ENCODE peak calls at places on chromosomes 4 and X, in ten cellular contexts. One of them, this sample, is unnamed.

GRCh38 chrX:24479924-24480722 is 15.0 kb downstream of the PDK3 start:
- DNase-seq in fibroblast of gingiva: no peak
- DNase-seq in T-cell: peak
- DNase-seq in GM10248: peak
- DNase-seq in breast epithelium: no peak
- DNase-seq in KG1: peak
- DNase-seq in stimulated activated CD8-positive, alpha-beta memory T cell treated with anti-CD3 and anti-CD28 coated beads, Interleukin-4, amount 100 ng/mL, for 48 hours: peak
- DNase-seq in NCI-H1694 treated with DMSO at 0.1 percent for 48 hours: no peak
- DNase-seq in memory B cell: peak
- DNase-seq in stimulated activated CD4-positive, alpha-beta T cell treated with anti-CD3 and anti-CD28 coated beads, TNF-alpha, amount 100 ng/mL, for 4 hours: peak
- DNase-seq in this sample: no peak

GRCh38 chrX:21479695-21480280 is 105.6 kb downstream of the CNKSR2 start:
- DNase-seq in fibroblast of gingiva: peak
- DNase-seq in T-cell: no peak
- DNase-seq in GM10248: peak
- DNase-seq in breast epithelium: no peak
- DNase-seq in KG1: no peak
- DNase-seq in stimulated activated CD8-positive, alpha-beta memory T cell treated with anti-CD3 and anti-CD28 coated beads, Interleukin-4, amount 100 ng/mL, for 48 hours: no peak
- DNase-seq in NCI-H1694 treated with DMSO at 0.1 percent for 48 hours: peak
- DNase-seq in memory B cell: peak
- DNase-seq in stimulated activated CD4-positive, alpha-beta T cell treated with anti-CD3 and anti-CD28 coated beads, TNF-alpha, amount 100 ng/mL, for 4 hours: no peak
- DNase-seq in this sample: peak

GRCh38 chrX:153477901-153478300 is 7.5 kb upstream of the HAUS7 start:
- DNase-seq in fibroblast of gingiva: no peak
- DNase-seq in T-cell: no peak
- DNase-seq in GM10248: no peak
- DNase-seq in breast epithelium: no peak
- DNase-seq in KG1: no peak
- DNase-seq in stimulated activated CD8-positive, alpha-beta memory T cell treated with anti-CD3 and anti-CD28 coated beads, Interleukin-4, amount 100 ng/mL, for 48 hours: no peak
- DNase-seq in NCI-H1694 treated with DMSO at 0.1 percent for 48 hours: no peak
- DNase-seq in memory B cell: no peak
- DNase-seq in stimulated activated CD4-positive, alpha-beta T cell treated with anti-CD3 and anti-CD28 coated beads, TNF-alpha, amount 100 ng/mL, for 4 hours: no peak
- DNase-seq in this sample: no peak

GRCh38 chr4:75724867-75725724 is 719 bp downstream of the USO1 start:
- DNase-seq in fibroblast of gingiva: peak
- DNase-seq in T-cell: peak
- DNase-seq in GM10248: peak
- DNase-seq in breast epithelium: peak
- DNase-seq in KG1: peak
- DNase-seq in stimulated activated CD8-positive, alpha-beta memory T cell treated with anti-CD3 and anti-CD28 coated beads, Interleukin-4, amount 100 ng/mL, for 48 hours: peak
- DNase-seq in NCI-H1694 treated with DMSO at 0.1 percent for 48 hours: no peak
- DNase-seq in memory B cell: peak
- DNase-seq in stimulated activated CD4-positive, alpha-beta T cell treated with anti-CD3 and anti-CD28 coated beads, TNF-alpha, amount 100 ng/mL, for 4 hours: peak
- DNase-seq in this sample: no peak

GRCh38 chrX:45322820-45323219 is 122.1 kb upstream of the DIPK2B start:
- DNase-seq in fibroblast of gingiva: peak
- DNase-seq in T-cell: no peak
- DNase-seq in GM10248: no peak
- DNase-seq in breast epithelium: no peak
- DNase-seq in KG1: no peak
- DNase-seq in stimulated activated CD8-positive, alpha-beta memory T cell treated with anti-CD3 and anti-CD28 coated beads, Interleukin-4, amount 100 ng/mL, for 48 hours: no peak
- DNase-seq in NCI-H1694 treated with DMSO at 0.1 percent for 48 hours: no peak
- DNase-seq in memory B cell: no peak
- DNase-seq in stimulated activated CD4-positive, alpha-beta T cell treated with anti-CD3 and anti-CD28 coated beads, TNF-alpha, amount 100 ng/mL, for 4 hours: no peak
- DNase-seq in this sample: peak

GRCh38 chrX:113759422-113759821 is 824.5 kb upstream of the HTR2C start:
- DNase-seq in fibroblast of gingiva: no peak
- DNase-seq in T-cell: no peak
- DNase-seq in GM10248: no peak
- DNase-seq in breast epithelium: no peak
- DNase-seq in KG1: no peak
- DNase-seq in stimulated activated CD8-positive, alpha-beta memory T cell treated with anti-CD3 and anti-CD28 coated beads, Interleukin-4, amount 100 ng/mL, for 48 hours: no peak
- DNase-seq in NCI-H1694 treated with DMSO at 0.1 percent for 48 hours: no peak
- DNase-seq in memory B cell: no peak
- DNase-seq in stimulated activated CD4-positive, alpha-beta T cell treated with anti-CD3 and anti-CD28 coated beads, TNF-alpha, amount 100 ng/mL, for 4 hours: no peak
- DNase-seq in this sample: no peak

GRCh38 chrX:22338740-22339139 is 66.0 kb downstream of the CBLL2 start:
- DNase-seq in fibroblast of gingiva: no peak
- DNase-seq in T-cell: no peak
- DNase-seq in GM10248: no peak
- DNase-seq in breast epithelium: no peak
- DNase-seq in KG1: no peak
- DNase-seq in stimulated activated CD8-positive, alpha-beta memory T cell treated with anti-CD3 and anti-CD28 coated beads, Interleukin-4, amount 100 ng/mL, for 48 hours: no peak
- DNase-seq in NCI-H1694 treated with DMSO at 0.1 percent for 48 hours: no peak
- DNase-seq in memory B cell: no peak
- DNase-seq in stimulated activated CD4-positive, alpha-beta T cell treated with anti-CD3 and anti-CD28 coated beads, TNF-alpha, amount 100 ng/mL, for 4 hours: no peak
- DNase-seq in this sample: no peak

GRCh38 chr4:125198916-125199315 is 115.8 kb upstream of the FAT4 start:
- DNase-seq in fibroblast of gingiva: peak
- DNase-seq in T-cell: no peak
- DNase-seq in GM10248: no peak
- DNase-seq in breast epithelium: no peak
- DNase-seq in KG1: no peak
- DNase-seq in stimulated activated CD8-positive, alpha-beta memory T cell treated with anti-CD3 and anti-CD28 coated beads, Interleukin-4, amount 100 ng/mL, for 48 hours: no peak
- DNase-seq in NCI-H1694 treated with DMSO at 0.1 percent for 48 hours: no peak
- DNase-seq in memory B cell: no peak
- DNase-seq in stimulated activated CD4-positive, alpha-beta T cell treated with anti-CD3 and anti-CD28 coated beads, TNF-alpha, amount 100 ng/mL, for 4 hours: no peak
- DNase-seq in this sample: no peak

GRCh38 chr4:40190880-40191815 is 5.7 kb upstream of the RHOH start:
- DNase-seq in fibroblast of gingiva: no peak
- DNase-seq in T-cell: peak
- DNase-seq in GM10248: no peak
- DNase-seq in breast epithelium: no peak
- DNase-seq in KG1: no peak
- DNase-seq in stimulated activated CD8-positive, alpha-beta memory T cell treated with anti-CD3 and anti-CD28 coated beads, Interleukin-4, amount 100 ng/mL, for 48 hours: no peak
- DNase-seq in NCI-H1694 treated with DMSO at 0.1 percent for 48 hours: no peak
- DNase-seq in memory B cell: peak
- DNase-seq in stimulated activated CD4-positive, alpha-beta T cell treated with anti-CD3 and anti-CD28 coated beads, TNF-alpha, amount 100 ng/mL, for 4 hours: no peak
- DNase-seq in this sample: no peak

GRCh38 chr4:57048590-57049304 is 61.4 kb downstream of the IGFBP7 start:
- DNase-seq in fibroblast of gingiva: no peak
- DNase-seq in T-cell: no peak
- DNase-seq in GM10248: no peak
- DNase-seq in breast epithelium: no peak
- DNase-seq in KG1: no peak
- DNase-seq in stimulated activated CD8-positive, alpha-beta memory T cell treated with anti-CD3 and anti-CD28 coated beads, Interleukin-4, amount 100 ng/mL, for 48 hours: no peak
- DNase-seq in NCI-H1694 treated with DMSO at 0.1 percent for 48 hours: no peak
- DNase-seq in memory B cell: no peak
- DNase-seq in stimulated activated CD4-positive, alpha-beta T cell treated with anti-CD3 and anti-CD28 coated beads, TNF-alpha, amount 100 ng/mL, for 4 hours: no peak
- DNase-seq in this sample: no peak

GRCh38 chrX:47514553-47515235 is 31.7 kb upstream of the ZNF41 start:
- DNase-seq in fibroblast of gingiva: peak
- DNase-seq in T-cell: no peak
- DNase-seq in GM10248: no peak
- DNase-seq in breast epithelium: no peak
- DNase-seq in KG1: no peak
- DNase-seq in stimulated activated CD8-positive, alpha-beta memory T cell treated with anti-CD3 and anti-CD28 coated beads, Interleukin-4, amount 100 ng/mL, for 48 hours: no peak
- DNase-seq in NCI-H1694 treated with DMSO at 0.1 percent for 48 hours: no peak
- DNase-seq in memory B cell: no peak
- DNase-seq in stimulated activated CD4-positive, alpha-beta T cell treated with anti-CD3 and anti-CD28 coated beads, TNF-alpha, amount 100 ng/mL, for 4 hours: no peak
- DNase-seq in this sample: no peak

GRCh38 chr4:45621926-45622325 is 501.9 kb downstream of the GABRG1 start:
- DNase-seq in fibroblast of gingiva: no peak
- DNase-seq in T-cell: no peak
- DNase-seq in GM10248: no peak
- DNase-seq in breast epithelium: no peak
- DNase-seq in KG1: no peak
- DNase-seq in stimulated activated CD8-positive, alpha-beta memory T cell treated with anti-CD3 and anti-CD28 coated beads, Interleukin-4, amount 100 ng/mL, for 48 hours: no peak
- DNase-seq in NCI-H1694 treated with DMSO at 0.1 percent for 48 hours: no peak
- DNase-seq in memory B cell: no peak
- DNase-seq in stimulated activated CD4-positive, alpha-beta T cell treated with anti-CD3 and anti-CD28 coated beads, TNF-alpha, amount 100 ng/mL, for 4 hours: no peak
- DNase-seq in this sample: no peak

GRCh38 chr4:147984065-147984777 is 252.3 kb downstream of the ARHGAP10 start:
- DNase-seq in fibroblast of gingiva: peak
- DNase-seq in T-cell: peak
- DNase-seq in GM10248: peak
- DNase-seq in breast epithelium: no peak
- DNase-seq in KG1: no peak
- DNase-seq in stimulated activated CD8-positive, alpha-beta memory T cell treated with anti-CD3 and anti-CD28 coated beads, Interleukin-4, amount 100 ng/mL, for 48 hours: no peak
- DNase-seq in NCI-H1694 treated with DMSO at 0.1 percent for 48 hours: peak
- DNase-seq in memory B cell: no peak
- DNase-seq in stimulated activated CD4-positive, alpha-beta T cell treated with anti-CD3 and anti-CD28 coated beads, TNF-alpha, amount 100 ng/mL, for 4 hours: no peak
- DNase-seq in this sample: peak

GRCh38 chrX:129690435-129690834 is 35.7 kb upstream of the APLN start:
- DNase-seq in fibroblast of gingiva: peak
- DNase-seq in T-cell: no peak
- DNase-seq in GM10248: no peak
- DNase-seq in breast epithelium: no peak
- DNase-seq in KG1: no peak
- DNase-seq in stimulated activated CD8-positive, alpha-beta memory T cell treated with anti-CD3 and anti-CD28 coated beads, Interleukin-4, amount 100 ng/mL, for 48 hours: no peak
- DNase-seq in NCI-H1694 treated with DMSO at 0.1 percent for 48 hours: no peak
- DNase-seq in memory B cell: no peak
- DNase-seq in stimulated activated CD4-positive, alpha-beta T cell treated with anti-CD3 and anti-CD28 coated beads, TNF-alpha, amount 100 ng/mL, for 4 hours: no peak
- DNase-seq in this sample: no peak

GRCh38 chr4:42654606-42655005 is 2.3 kb downstream of the ATP8A1 start:
- DNase-seq in fibroblast of gingiva: peak
- DNase-seq in T-cell: no peak
- DNase-seq in GM10248: no peak
- DNase-seq in breast epithelium: no peak
- DNase-seq in KG1: no peak
- DNase-seq in stimulated activated CD8-positive, alpha-beta memory T cell treated with anti-CD3 and anti-CD28 coated beads, Interleukin-4, amount 100 ng/mL, for 48 hours: no peak
- DNase-seq in NCI-H1694 treated with DMSO at 0.1 percent for 48 hours: no peak
- DNase-seq in memory B cell: no peak
- DNase-seq in stimulated activated CD4-positive, alpha-beta T cell treated with anti-CD3 and anti-CD28 coated beads, TNF-alpha, amount 100 ng/mL, for 4 hours: no peak
- DNase-seq in this sample: no peak

GRCh38 chr4:164807611-164808010 is 53.7 kb downstream of the SMIM31 start:
- DNase-seq in fibroblast of gingiva: no peak
- DNase-seq in T-cell: no peak
- DNase-seq in GM10248: no peak
- DNase-seq in breast epithelium: no peak
- DNase-seq in KG1: no peak
- DNase-seq in stimulated activated CD8-positive, alpha-beta memory T cell treated with anti-CD3 and anti-CD28 coated beads, Interleukin-4, amount 100 ng/mL, for 48 hours: no peak
- DNase-seq in NCI-H1694 treated with DMSO at 0.1 percent for 48 hours: no peak
- DNase-seq in memory B cell: no peak
- DNase-seq in stimulated activated CD4-positive, alpha-beta T cell treated with anti-CD3 and anti-CD28 coated beads, TNF-alpha, amount 100 ng/mL, for 4 hours: no peak
- DNase-seq in this sample: peak

GRCh38 chr4:112102875-112103370 is 42.3 kb upstream of the FAM241A start:
- DNase-seq in fibroblast of gingiva: no peak
- DNase-seq in T-cell: no peak
- DNase-seq in GM10248: no peak
- DNase-seq in breast epithelium: no peak
- DNase-seq in KG1: no peak
- DNase-seq in stimulated activated CD8-positive, alpha-beta memory T cell treated with anti-CD3 and anti-CD28 coated beads, Interleukin-4, amount 100 ng/mL, for 48 hours: no peak
- DNase-seq in NCI-H1694 treated with DMSO at 0.1 percent for 48 hours: no peak
- DNase-seq in memory B cell: no peak
- DNase-seq in stimulated activated CD4-positive, alpha-beta T cell treated with anti-CD3 and anti-CD28 coated beads, TNF-alpha, amount 100 ng/mL, for 4 hours: no peak
- DNase-seq in this sample: no peak

GRCh38 chr4:1318046-1318375 is 28.3 kb downstream of the MAEA start:
- DNase-seq in fibroblast of gingiva: no peak
- DNase-seq in T-cell: no peak
- DNase-seq in GM10248: no peak
- DNase-seq in breast epithelium: no peak
- DNase-seq in KG1: no peak
- DNase-seq in stimulated activated CD8-positive, alpha-beta memory T cell treated with anti-CD3 and anti-CD28 coated beads, Interleukin-4, amount 100 ng/mL, for 48 hours: no peak
- DNase-seq in NCI-H1694 treated with DMSO at 0.1 percent for 48 hours: no peak
- DNase-seq in memory B cell: no peak
- DNase-seq in stimulated activated CD4-positive, alpha-beta T cell treated with anti-CD3 and anti-CD28 coated beads, TNF-alpha, amount 100 ng/mL, for 4 hours: no peak
- DNase-seq in this sample: no peak

GRCh38 chr4:151730003-151730559 is 30.7 kb downstream of the GATB start:
- DNase-seq in fibroblast of gingiva: no peak
- DNase-seq in T-cell: no peak
- DNase-seq in GM10248: no peak
- DNase-seq in breast epithelium: no peak
- DNase-seq in KG1: no peak
- DNase-seq in stimulated activated CD8-positive, alpha-beta memory T cell treated with anti-CD3 and anti-CD28 coated beads, Interleukin-4, amount 100 ng/mL, for 48 hours: no peak
- DNase-seq in NCI-H1694 treated with DMSO at 0.1 percent for 48 hours: no peak
- DNase-seq in memory B cell: no peak
- DNase-seq in stimulated activated CD4-positive, alpha-beta T cell treated with anti-CD3 and anti-CD28 coated beads, TNF-alpha, amount 100 ng/mL, for 4 hours: no peak
- DNase-seq in this sample: no peak

GRCh38 chr4:160299608-160300007 is 1196.7 kb downstream of the RAPGEF2 start:
- DNase-seq in fibroblast of gingiva: no peak
- DNase-seq in T-cell: no peak
- DNase-seq in GM10248: no peak
- DNase-seq in breast epithelium: no peak
- DNase-seq in KG1: no peak
- DNase-seq in stimulated activated CD8-positive, alpha-beta memory T cell treated with anti-CD3 and anti-CD28 coated beads, Interleukin-4, amount 100 ng/mL, for 48 hours: no peak
- DNase-seq in NCI-H1694 treated with DMSO at 0.1 percent for 48 hours: no peak
- DNase-seq in memory B cell: no peak
- DNase-seq in stimulated activated CD4-positive, alpha-beta T cell treated with anti-CD3 and anti-CD28 coated beads, TNF-alpha, amount 100 ng/mL, for 4 hours: no peak
- DNase-seq in this sample: no peak

GRCh38 chr4:93748943-93749342 is 79.6 kb upstream of the ATOH1 start:
- DNase-seq in fibroblast of gingiva: no peak
- DNase-seq in T-cell: no peak
- DNase-seq in GM10248: no peak
- DNase-seq in breast epithelium: no peak
- DNase-seq in KG1: no peak
- DNase-seq in stimulated activated CD8-positive, alpha-beta memory T cell treated with anti-CD3 and anti-CD28 coated beads, Interleukin-4, amount 100 ng/mL, for 48 hours: no peak
- DNase-seq in NCI-H1694 treated with DMSO at 0.1 percent for 48 hours: no peak
- DNase-seq in memory B cell: no peak
- DNase-seq in stimulated activated CD4-positive, alpha-beta T cell treated with anti-CD3 and anti-CD28 coated beads, TNF-alpha, amount 100 ng/mL, for 4 hours: no peak
- DNase-seq in this sample: no peak

GRCh38 chrX:134632386-134632785 is 25.9 kb downstream of the PLAC1 start:
- DNase-seq in fibroblast of gingiva: peak
- DNase-seq in T-cell: no peak
- DNase-seq in GM10248: no peak
- DNase-seq in breast epithelium: no peak
- DNase-seq in KG1: no peak
- DNase-seq in stimulated activated CD8-positive, alpha-beta memory T cell treated with anti-CD3 and anti-CD28 coated beads, Interleukin-4, amount 100 ng/mL, for 48 hours: no peak
- DNase-seq in NCI-H1694 treated with DMSO at 0.1 percent for 48 hours: no peak
- DNase-seq in memory B cell: no peak
- DNase-seq in stimulated activated CD4-positive, alpha-beta T cell treated with anti-CD3 and anti-CD28 coated beads, TNF-alpha, amount 100 ng/mL, for 4 hours: no peak
- DNase-seq in this sample: no peak

GRCh38 chr4:60657041-60657440 is 543.1 kb upstream of the ADGRL3 start:
- DNase-seq in fibroblast of gingiva: no peak
- DNase-seq in T-cell: no peak
- DNase-seq in GM10248: no peak
- DNase-seq in breast epithelium: no peak
- DNase-seq in KG1: no peak
- DNase-seq in stimulated activated CD8-positive, alpha-beta memory T cell treated with anti-CD3 and anti-CD28 coated beads, Interleukin-4, amount 100 ng/mL, for 48 hours: no peak
- DNase-seq in NCI-H1694 treated with DMSO at 0.1 percent for 48 hours: no peak
- DNase-seq in memory B cell: no peak
- DNase-seq in stimulated activated CD4-positive, alpha-beta T cell treated with anti-CD3 and anti-CD28 coated beads, TNF-alpha, amount 100 ng/mL, for 4 hours: no peak
- DNase-seq in this sample: no peak

GRCh38 chr4:127505203-127505602 is 127.6 kb upstream of the INTU start:
- DNase-seq in fibroblast of gingiva: peak
- DNase-seq in T-cell: no peak
- DNase-seq in GM10248: no peak
- DNase-seq in breast epithelium: no peak
- DNase-seq in KG1: no peak
- DNase-seq in stimulated activated CD8-positive, alpha-beta memory T cell treated with anti-CD3 and anti-CD28 coated beads, Interleukin-4, amount 100 ng/mL, for 48 hours: no peak
- DNase-seq in NCI-H1694 treated with DMSO at 0.1 percent for 48 hours: peak
- DNase-seq in memory B cell: no peak
- DNase-seq in stimulated activated CD4-positive, alpha-beta T cell treated with anti-CD3 and anti-CD28 coated beads, TNF-alpha, amount 100 ng/mL, for 4 hours: no peak
- DNase-seq in this sample: no peak

GRCh38 chr4:180058731-180059215 is 2184.4 kb upstream of the TENM3 start:
- DNase-seq in fibroblast of gingiva: peak
- DNase-seq in T-cell: no peak
- DNase-seq in GM10248: peak
- DNase-seq in breast epithelium: no peak
- DNase-seq in KG1: no peak
- DNase-seq in stimulated activated CD8-positive, alpha-beta memory T cell treated with anti-CD3 and anti-CD28 coated beads, Interleukin-4, amount 100 ng/mL, for 48 hours: peak
- DNase-seq in NCI-H1694 treated with DMSO at 0.1 percent for 48 hours: no peak
- DNase-seq in memory B cell: no peak
- DNase-seq in stimulated activated CD4-positive, alpha-beta T cell treated with anti-CD3 and anti-CD28 coated beads, TNF-alpha, amount 100 ng/mL, for 4 hours: no peak
- DNase-seq in this sample: peak